ENCODE peak calls at places on chromosomes 3 and 15, in four cellular contexts. F, Q, A and B are unnamed samples.

GRCh38 chr3:21718161-21718765 is 32.7 kb downstream of the ZNF385D start:
- DNase-seq in F (no peak), Q (no peak), A (peak), B (no peak)

GRCh38 chr3:12663311-12663935 is 494 bp downstream of the RAF1 start:
- DNase-seq in A (no peak), F (peak), Q (no peak), B (peak)

GRCh38 chr15:34436956-34437442 is 609 bp downstream of the GOLGA8A start:
- DNase-seq in Q (no peak), A (peak), F (peak), B (no peak)

GRCh38 chr15:78345726-78346125 is 5.6 kb downstream of the CRABP1 start:
- DNase-seq in Q (no peak), F (no peak), A (no peak), B (no peak)

GRCh38 chr15:63389902-63390301 is 8.3 kb upstream of the CA12 start:
- DNase-seq in A (no peak), Q (no peak), F (no peak), B (peak)

GRCh38 chr15:31082771-31083393 is 18.6 kb downstream of the TRPM1 start:
- DNase-seq in A (peak), Q (no peak), F (no peak), B (peak)

GRCh38 chr15:82999905-83000671 is 11.4 kb downstream of the C15orf40 start:
- DNase-seq in A (peak), Q (no peak), F (peak), B (peak)

GRCh38 chr3:45180051-45180450 is 33.9 kb upstream of the CDCP1 start:
- DNase-seq in A (peak), F (no peak), Q (no peak), B (no peak)

GRCh38 chr3:139718415-139718814 is 40.6 kb upstream of the NMNAT3 start:
- DNase-seq in A (peak), F (peak), Q (no peak), B (no peak)

GRCh38 chr3:66379565-66379964 is 121.3 kb downstream of the LRIG1 start:
- DNase-seq in A (no peak), Q (no peak), F (no peak), B (no peak)

GRCh38 chr15:37698679-37699078 is 235.8 kb upstream of the TMCO5A start:
- DNase-seq in F (no peak), A (no peak), Q (no peak), B (no peak)

GRCh38 chr3:147945968-147946519 is 536.9 kb downstream of the ZIC1 start:
- DNase-seq in A (peak), Q (no peak), F (peak), B (peak)

GRCh38 chr3:71215351-71215750 is 368.2 kb downstream of the FOXP1 start:
- DNase-seq in F (no peak), A (no peak), Q (no peak), B (no peak)

GRCh38 chr3:114874447-114874846 is 272.6 kb downstream of the ZBTB20 start:
- DNase-seq in A (no peak), F (no peak), Q (no peak), B (no peak)

GRCh38 chr3:109363634-109364033 is 26.3 kb upstream of the DPPA4 start:
- DNase-seq in F (no peak), Q (no peak), A (no peak), B (no peak)

GRCh38 chr3:52895416-52895815 is 1.9 kb downstream of the STIMATE start:
- DNase-seq in F (no peak), A (no peak), Q (no peak), B (no peak)
- H3K4me3 ChIP-seq in F (no peak), A (no peak), Q (no peak), B (no peak)

GRCh38 chr3:152225176-152225575 is 43.6 kb upstream of the MBNL1 start:
- DNase-seq in Q (no peak), A (peak), F (no peak), B (no peak)
- TF ChIP-seq CTCF in Q (no peak), A (no peak), F (no peak), B (no peak)

GRCh38 chr15:99122831-99123705 is 18.2 kb downstream of the SYNM start:
- DNase-seq in A (no peak), F (no peak), Q (no peak), B (no peak)
- H3K4me3 ChIP-seq in A (no peak), F (peak), Q (peak), B (no peak)

GRCh38 chr3:34619990-34620389 is 821.6 kb downstream of the PDCD6IP start:
- DNase-seq in F (no peak), A (no peak), Q (no peak), B (peak)
- TF ChIP-seq CTCF in F (no peak), A (no peak), Q (no peak), B (peak)

GRCh38 chr3:52019352-52020080 is 23.8 kb upstream of the RPL29 start:
- DNase-seq in F (no peak), Q (no peak), A (no peak), B (no peak)
- H3K4me3 ChIP-seq in F (no peak), Q (no peak), A (no peak), B (no peak)

GRCh38 chr3:54150864-54151467 is 28.6 kb downstream of the CACNA2D3 start:
- DNase-seq in A (no peak), Q (no peak), F (no peak), B (no peak)

GRCh38 chr3:54146383-54147239 is 24.3 kb downstream of the CACNA2D3 start:
- DNase-seq in Q (no peak), F (peak), A (no peak), B (no peak)
- TF ChIP-seq CTCF in Q (peak), F (no peak), A (no peak), B (peak)

DNA sequence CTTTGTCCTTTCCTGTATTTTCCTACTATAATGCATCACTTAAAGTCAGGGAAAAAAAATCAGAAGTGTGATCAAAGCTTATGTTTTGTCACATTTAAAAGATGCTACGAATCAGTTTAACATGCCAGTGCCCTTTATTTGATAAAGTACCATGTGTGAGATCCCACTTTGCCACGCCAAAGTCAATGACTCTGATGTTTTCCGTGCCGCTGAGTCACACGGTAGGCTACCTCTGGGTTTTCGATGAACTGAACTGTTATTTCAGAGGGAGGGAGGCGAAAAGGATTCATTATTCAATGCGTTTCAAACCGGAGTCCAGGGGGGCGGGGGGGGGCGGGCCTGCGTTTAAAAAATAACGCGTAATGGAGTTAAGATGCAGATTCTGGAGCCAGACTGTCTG is 203.0 kb downstream of the ABHD5 start:
- DNase-seq in Q (no peak), F (no peak), A (no peak), B (no peak)
- H3K4me3 ChIP-seq in Q (peak), F (no peak), A (peak), B (no peak)